ENCODE peak calls at places on chromosomes 6 and 20, in five cellular contexts. R is Peyer's patch, X is heart right ventricle, P is mesendoderm, L is colonic mucosa. B is an unnamed sample. For H3K4me1 and H3K27me3, the result is how much of the 10 kb centered on the place peaks cover.

GRCh38 chr20:13915244-13915643 is 75.2 kb downstream of the SEL1L2 start:
- DNase-seq in X (no peak), P (peak), L (no peak), R (no peak), B (no peak)

GRCh38 chr20:35796556-35796955 is 24.7 kb downstream of the PHF20 start:
- DNase-seq in P (no peak), R (no peak), X (no peak), L (no peak), B (no peak)

GRCh38 chr6:150934380-150934779 is 68.9 kb downstream of the MTHFD1L start:
- DNase-seq in X (no peak), R (no peak), P (no peak), L (no peak), B (no peak)

GRCh38 chr20:38759135-38759534 is 10.9 kb downstream of the ACTR5 start:
- DNase-seq in X (no peak), R (no peak), P (no peak), L (no peak), B (no peak)

GRCh38 chr6:1313755-1314503 is 2.0 kb downstream of the FOXQ1 start:
- DNase-seq in P (peak), L (peak), X (no peak), R (no peak), B (peak)

GRCh38 chr20:15584507-15584906 is 988.7 kb downstream of the KIF16B start:
- DNase-seq in X (no peak), R (no peak), P (no peak), L (no peak), B (no peak)

GRCh38 chr6:11700118-11700718 is 78.4 kb downstream of the ADTRP start:
- DNase-seq in R (no peak), P (peak), L (no peak), X (no peak), B (no peak)

GRCh38 chr6:102525336-102525735 is 1131.8 kb downstream of the GRIK2 start:
- DNase-seq in P (no peak), X (no peak), L (no peak), R (no peak), B (no peak)

GRCh38 chr6:162058281-162058875 is 669.2 kb downstream of the PRKN start:
- DNase-seq in L (peak), P (peak), X (peak), R (no peak), B (no peak)

GRCh38 chr6:158611600-158612041 is 32.9 kb downstream of the DYNLT1 start:
- DNase-seq in P (peak), L (peak), X (no peak), R (no peak), B (no peak)

GRCh38 chr6:7636151-7636550 is 46.2 kb downstream of the SNRNP48 start:
- DNase-seq in P (no peak), L (no peak), X (no peak), R (no peak), B (no peak)

GRCh38 chr6:2020909-2021308 is 224.5 kb downstream of the GMDS start:
- DNase-seq in P (peak), L (no peak), X (no peak), R (no peak), B (no peak)

GRCh38 chr6:17768388-17768787 is 61.7 kb upstream of the NUP153 start:
- DNase-seq in L (no peak), X (no peak), R (no peak), P (peak), B (no peak)

GRCh38 chr6:137363805-137364138 is 130.4 kb downstream of the OLIG3 start:
- DNase-seq in P (peak), X (no peak), L (no peak), R (no peak), B (no peak)

GRCh38 chr6:25302677-25303128 is 23.5 kb downstream of the CARMIL1 start:
- DNase-seq in L (no peak), X (no peak), P (no peak), R (no peak), B (no peak)

GRCh38 chr6:112205521-112206458 is 48.6 kb downstream of the LAMA4 start:
- DNase-seq in L (no peak), P (peak), R (no peak), X (no peak), B (no peak)

GRCh38 chr6:40210628-40211056 is 276.4 kb upstream of the MOCS1 start:
- DNase-seq in L (no peak), P (peak), X (no peak), R (no peak), B (no peak)

GRCh38 chr6:77609106-77609505 is 43.7 kb upstream of the MEI4 start:
- DNase-seq in R (no peak), X (no peak), L (no peak), P (no peak), B (no peak)

GRCh38 chr6:43698584-43699349 is 11.2 kb upstream of the MRPS18A start:
- DNase-seq in L (peak), P (peak), R (no peak), X (peak), B (peak)

GRCh38 chr20:634526-634925 is 18.5 kb downstream of the SRXN1 start:
- DNase-seq in P (no peak), R (no peak), L (no peak), X (no peak), B (no peak)

GRCh38 chr6:31139599-31139998 is 733 bp upstream of the PSORS1C2 start:
- DNase-seq in X (no peak), R (no peak), P (peak), L (no peak), B (no peak)

GRCh38 chr6:32213649-32214048 is 10.2 kb downstream of the NOTCH4 start:
- DNase-seq in X (no peak), L (no peak), R (no peak), P (no peak), B (no peak)

GRCh38 chr6:81049425-81050042 is 702.9 kb downstream of the TENT5A start:
- DNase-seq in L (no peak), P (no peak), R (no peak), X (no peak), B (no peak)

GRCh38 chr20:31547017-31547675 is 32.9 kb downstream of the HM13 start:
- DNase-seq in R (peak), X (peak), P (peak), L (peak), B (peak)

GRCh38 chr6:135921176-135921575 is 69.7 kb downstream of the PDE7B start:
- DNase-seq in L (no peak), P (no peak), R (no peak), X (no peak), B (no peak)

GRCh38 chr6:121691126-121691540 is 255.7 kb downstream of the GJA1 start:
- DNase-seq in P (no peak), R (no peak), L (no peak), X (no peak), B (no peak)

GRCh38 chr6:25229671-25230321 is 49.4 kb upstream of the CARMIL1 start:
- DNase-seq in L (no peak), X (no peak), R (no peak), P (no peak), B (no peak)

GRCh38 chr20:41174782-41175181 is 37.4 kb downstream of the PLCG1 start:
- DNase-seq in P (no peak), R (peak), X (peak), L (peak), B (no peak)

GRCh38 chr20:25408890-25409289 is 1.4 kb downstream of the GINS1 start:
- DNase-seq in X (no peak), P (no peak), R (no peak), L (no peak), B (no peak)

GRCh38 chr6:71544028-71544427 is 255.4 kb downstream of the OGFRL1 start:
- DNase-seq in X (no peak), R (no peak), P (peak), L (no peak), B (no peak)

GRCh38 chr6:44266347-44266746 is 996 bp upstream of the NFKBIE start:
- DNase-seq in X (no peak), L (no peak), P (no peak), R (peak), B (no peak)

GRCh38 chr6:150953860-150954259 is 88.4 kb downstream of the MTHFD1L start:
- DNase-seq in X (no peak), P (no peak), L (no peak), R (no peak), B (no peak)

DNA sequence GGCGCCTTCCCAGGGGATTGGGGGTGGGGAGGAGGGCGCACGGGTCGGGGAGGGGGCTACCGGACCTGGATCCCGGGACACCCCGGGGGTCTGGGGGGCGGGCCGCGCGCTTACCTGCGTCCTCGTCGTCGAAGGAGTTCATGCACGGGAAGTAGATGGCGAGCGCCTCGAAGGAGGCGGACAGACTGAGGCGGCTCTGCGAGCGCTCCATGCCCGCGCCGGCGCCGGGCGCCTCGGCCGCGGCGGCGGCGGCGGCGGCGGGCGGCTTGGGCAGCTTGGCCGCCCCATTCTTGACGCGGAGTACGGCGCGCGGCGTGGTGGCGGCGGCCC is 320 bp downstream of the RIMS4 start:
- DNase-seq in L (no peak), X (no peak), P (peak), R (no peak), B (no peak)
- H3K4me3 ChIP-seq in L (no peak), X (no peak), P (no peak), R (no peak), B (peak)

GRCh38 chr6:166615059-166615770 is 11.8 kb downstream of the RPS6KA2 start:
- DNase-seq in P (peak), R (no peak), L (no peak), X (no peak), B (no peak)

GRCh38 chr6:166616261-166617226 is 10.5 kb downstream of the RPS6KA2 start:
- DNase-seq in X (no peak), P (no peak), L (peak), R (no peak), B (no peak)

GRCh38 chr6:166612471-166612881 is 14.6 kb downstream of the RPS6KA2 start:
- DNase-seq in P (no peak), X (no peak), L (no peak), R (no peak), B (no peak)

GRCh38 chr6:166614589-166614988 is 12.5 kb downstream of the RPS6KA2 start:
- DNase-seq in P (peak), L (no peak), X (no peak), R (no peak), B (no peak)

DNA sequence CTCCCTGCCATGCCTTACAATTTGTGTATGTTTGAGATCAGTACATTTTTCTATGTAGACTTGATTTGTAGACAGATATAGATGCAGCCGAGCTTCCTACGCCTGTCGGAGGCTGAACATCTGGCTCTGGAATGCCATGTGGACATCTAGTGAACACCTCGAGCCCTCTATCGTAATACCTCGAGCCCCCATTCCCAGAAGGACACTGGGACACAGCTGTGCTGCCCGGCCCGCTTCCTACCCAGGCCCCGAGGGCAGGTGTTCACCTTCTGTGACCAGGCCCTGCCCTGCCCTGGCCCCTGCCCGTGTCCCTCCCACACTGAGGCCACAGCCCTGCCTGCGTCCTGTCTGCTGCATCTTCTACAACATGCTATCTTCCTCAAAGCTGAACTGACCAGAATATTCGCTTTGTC is 12.9 kb downstream of the RPS6KA2 start:
- DNase-seq in L (no peak), R (no peak), X (no peak), P (no peak), B (no peak)
- H3K4me1 ChIP-seq in L (under half), R (under half), X (under half), P (under half), B (half or more)

GRCh38 chr6:159874475-159874874 is 16.3 kb upstream of the MAS1 start:
- DNase-seq in R (no peak), L (no peak), P (no peak), X (peak), B (no peak)
- H3K27me3 ChIP-seq in R (under half), L (under half), P (under half), X (under half), B (under half)

GRCh38 chr6:138948028-138948427 is 40.0 kb downstream of the REPS1 start:
- DNase-seq in X (no peak), R (no peak), L (no peak), P (no peak), B (no peak)
- H3K4me3 ChIP-seq in X (no peak), R (no peak), L (no peak), P (no peak), B (no peak)

GRCh38 chr20:49891486-49891885 is 23.8 kb downstream of the SPATA2 start:
- DNase-seq in P (no peak), L (no peak), X (no peak), R (no peak), B (no peak)
- H3K4me1 ChIP-seq in P (under half), L (under half), X (under half), R (under half), B (half or more)

GRCh38 chr6:47292027-47292426 is 17.7 kb downstream of the TNFRSF21 start:
- DNase-seq in X (no peak), L (no peak), R (no peak), P (no peak), B (no peak)

GRCh38 chr6:47286301-47286700 is 23.4 kb downstream of the TNFRSF21 start:
- DNase-seq in R (no peak), P (no peak), L (no peak), X (no peak), B (no peak)

GRCh38 chr6:47283993-47284392 is 25.7 kb downstream of the TNFRSF21 start:
- DNase-seq in X (no peak), L (no peak), R (no peak), P (no peak), B (no peak)

GRCh38 chr6:47290124-47290834 is 19.4 kb downstream of the TNFRSF21 start:
- DNase-seq in L (no peak), X (no peak), R (no peak), P (no peak), B (no peak)

DNA sequence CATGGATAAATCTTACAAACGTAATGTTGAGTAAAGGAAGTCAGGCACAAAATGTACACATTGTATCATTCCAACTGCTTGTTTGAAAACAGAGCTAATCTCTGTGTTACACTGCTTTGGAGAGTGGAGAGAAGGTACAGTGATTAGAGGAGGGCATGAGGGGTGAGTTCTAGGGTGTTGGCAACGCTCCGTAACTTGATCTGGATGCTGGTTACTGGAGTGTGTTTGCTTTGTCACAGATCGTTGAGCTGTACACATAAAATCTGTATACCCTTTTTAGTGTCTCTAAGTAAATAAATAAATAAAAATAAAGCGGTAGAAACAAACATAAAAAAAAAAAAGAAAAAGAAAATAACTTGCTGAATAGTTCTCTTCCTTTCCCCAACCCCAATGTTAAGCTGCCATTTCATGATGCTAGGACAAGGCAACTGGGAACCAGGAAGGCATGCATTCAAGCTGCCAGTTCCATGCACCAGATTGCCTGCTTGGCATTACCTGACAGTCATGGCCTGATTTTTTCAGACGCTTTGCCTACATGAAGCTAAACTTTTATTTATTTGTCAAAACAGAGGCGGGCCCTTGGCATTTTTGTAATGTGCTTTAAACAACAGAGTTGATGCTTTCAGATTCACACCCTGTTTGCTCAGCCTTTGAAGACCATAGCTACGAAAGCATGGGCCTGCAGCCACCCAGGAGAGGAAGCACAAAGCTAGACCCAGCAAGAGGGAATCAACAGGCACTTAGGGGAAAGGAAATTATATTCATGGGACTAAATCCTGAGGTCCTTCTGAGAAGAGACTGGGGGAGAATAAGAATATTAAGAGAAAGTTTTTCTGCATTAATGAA is 21.2 kb downstream of the TNFRSF21 start:
- DNase-seq in P (no peak), L (no peak), X (no peak), R (no peak), B (no peak)
- H3K27me3 ChIP-seq in P (under half), L (under half), X (under half), R (under half), B (under half)

DNA sequence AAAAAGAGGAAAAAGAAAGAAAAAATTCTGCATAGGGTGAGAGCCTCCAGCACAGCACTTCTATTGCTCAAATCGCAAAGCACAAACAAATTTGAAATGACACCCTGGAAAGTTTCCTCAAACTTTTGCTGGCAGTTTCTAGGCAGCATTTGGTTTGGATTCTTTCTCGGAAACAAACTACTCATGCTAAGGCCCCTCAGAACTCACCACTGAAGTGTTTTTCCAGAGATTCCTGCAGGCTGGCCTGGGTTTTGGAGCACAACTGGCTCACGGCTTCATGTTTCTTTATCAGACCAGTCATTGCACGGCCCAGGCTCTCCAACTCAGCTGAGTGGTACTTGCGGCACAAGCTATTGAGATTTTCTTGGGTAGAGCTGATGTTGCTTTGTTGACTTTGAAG is 237.8 kb downstream of the SYNE1 start:
- DNase-seq in X (no peak), R (no peak), P (no peak), L (no peak), B (peak)
- H3K4me3 ChIP-seq in X (no peak), R (no peak), P (no peak), L (no peak), B (no peak)

GRCh38 chr20:20711413-20711812 is 1.0 kb downstream of the RALGAPA2 start:
- DNase-seq in P (peak), L (peak), X (no peak), R (peak), B (no peak)
- H3K4me1 ChIP-seq in P (under half), L (under half), X (under half), R (under half), B (under half)

GRCh38 chr6:101401792-101402617 is 8.5 kb downstream of the GRIK2 start:
- DNase-seq in R (no peak), X (peak), L (no peak), P (peak), B (no peak)
- H3K27me3 ChIP-seq in R (under half), X (half or more), L (under half), P (under half), B (half or more)

DNA sequence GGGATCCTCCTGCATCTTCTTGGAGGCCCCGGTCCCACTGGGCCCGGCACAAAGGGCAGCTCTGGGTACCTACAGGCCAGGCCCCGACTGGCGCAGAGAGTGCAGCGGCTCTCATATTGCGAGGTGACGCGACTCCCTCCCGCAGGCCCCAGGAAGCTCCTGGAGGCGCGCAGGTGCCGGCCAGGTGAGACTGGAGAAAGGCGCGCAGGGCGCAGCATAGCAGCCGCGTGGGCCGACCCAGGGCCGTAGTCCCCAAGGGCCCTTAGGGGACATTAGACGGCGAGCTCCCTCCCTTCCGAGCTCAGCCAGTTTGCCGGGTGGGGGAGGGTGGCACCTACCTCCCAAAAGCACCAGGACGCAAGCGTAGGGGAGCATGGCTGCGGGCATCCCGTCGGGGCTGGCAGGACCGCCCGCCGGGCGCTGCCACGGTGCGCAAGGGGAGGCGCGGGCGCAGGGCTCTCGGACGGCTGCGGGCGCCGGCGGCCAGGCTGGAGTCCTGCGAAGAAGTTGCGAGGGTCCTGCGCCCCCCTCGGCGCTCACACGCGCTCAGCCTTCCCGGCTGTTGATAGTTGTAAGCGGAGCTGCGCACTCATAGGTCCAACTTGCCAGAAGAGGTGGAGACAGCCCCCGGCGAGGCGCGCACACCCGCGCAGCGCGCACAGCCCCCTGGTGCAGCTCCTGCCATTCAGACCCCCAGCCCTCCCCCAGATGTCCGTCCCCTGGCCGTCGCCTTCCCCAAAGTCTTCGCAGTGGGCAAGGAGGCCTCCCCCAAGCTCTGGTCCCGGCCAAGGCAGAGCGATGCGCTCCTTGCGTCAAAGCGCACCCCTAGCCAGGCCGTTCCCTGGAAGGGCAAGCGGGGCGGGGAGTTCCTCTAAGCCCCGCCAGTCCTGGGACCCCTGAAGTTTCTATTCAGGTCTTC is 619 bp downstream of the APCDD1L start:
- DNase-seq in R (no peak), L (no peak), X (no peak), P (peak), B (no peak)
- H3K4me3 ChIP-seq in R (no peak), L (peak), X (peak), P (peak), B (no peak)